ENCODE peak calls at places on chromosomes 12 and 14, in four cellular contexts. B is esophagus muscularis mucosa; T is PC-3; W is CD4-positive, alpha-beta T cell. D is an unnamed sample.

GRCh38 chr12:110983811-110984210 is 63.4 kb upstream of the MYL2 start:
- DNase-seq in B (no peak), T (no peak), W (no peak), D (no peak)

GRCh38 chr12:67208326-67209067 is 60.7 kb upstream of the CAND1 start:
- DNase-seq in B (no peak), T (no peak), W (no peak), D (no peak)

GRCh38 chr12:124075836-124076235 is 102.8 kb downstream of the ZNF664 start:
- DNase-seq in B (no peak), T (no peak), W (no peak), D (no peak)

GRCh38 chr14:73289729-73290128 is 52.4 kb downstream of the PAPLN start:
- DNase-seq in B (no peak), T (no peak), W (no peak), D (no peak)

GRCh38 chr12:15474766-15475165 is 152.5 kb downstream of the PTPRO start:
- DNase-seq in B (no peak), T (no peak), W (no peak), D (no peak)

GRCh38 chr12:32501835-32502333 is 102.5 kb downstream of the FGD4 start:
- DNase-seq in B (no peak), T (no peak), W (no peak), D (no peak)

GRCh38 chr12:122022393-122023338 is 982 bp downstream of the BCL7A start:
- DNase-seq in B (no peak), T (peak; percentile 44), W (peak; percentile 20), D (no peak)

GRCh38 chr12:124460771-124461170 is 106.6 kb downstream of the NCOR2 start:
- DNase-seq in B (no peak), T (no peak), W (no peak), D (no peak)

GRCh38 chr12:96195845-96196451 is 1.8 kb downstream of the ELK3 start:
- DNase-seq in B (no peak), T (peak; percentile 65), W (peak; percentile 31), D (no peak)

GRCh38 chr12:87815738-87816137 is 213.5 kb downstream of the C12orf50 start:
- DNase-seq in B (no peak), T (no peak), W (no peak), D (no peak)
- H3K27ac ChIP-seq in B (no peak overlapping the region), T (no peak overlapping the region), W (no peak overlapping the region), D (no peak overlapping the region)

GRCh38 chr12:913919-914718 is 35.4 kb downstream of the RAD52 start:
- DNase-seq in B (no peak), T (peak; percentile 96), W (no peak), D (no peak)

GRCh38 chr12:909861-910260 is 39.6 kb downstream of the RAD52 start:
- DNase-seq in B (no peak), T (no peak), W (no peak), D (no peak)

GRCh38 chr12:912466-913235 is 36.8 kb downstream of the RAD52 start:
- DNase-seq in B (no peak), T (no peak), W (no peak), D (no peak)

GRCh38 chr12:910416-910815 is 39.1 kb downstream of the RAD52 start:
- DNase-seq in B (no peak), T (no peak), W (no peak), D (no peak)

GRCh38 chr12:911191-911826 is 38.2 kb downstream of the RAD52 start:
- DNase-seq in B (no peak), T (no peak), W (no peak), D (no peak)
- H3K27ac ChIP-seq in B (no peak overlapping the region), T (no peak overlapping the region), W (no peak overlapping the region), D (no peak overlapping the region)

GRCh38 chr12:91108196-91108595 is 3.1 kb downstream of the LUM start:
- DNase-seq in B (no peak), T (no peak), W (no peak), D (no peak)

GRCh38 chr12:91106283-91106682 is 5.0 kb downstream of the LUM start:
- DNase-seq in B (no peak), T (no peak), W (no peak), D (no peak)

GRCh38 chr12:91109148-91109564 is 2.1 kb downstream of the LUM start:
- DNase-seq in B (no peak), T (peak; percentile 83), W (peak; percentile 3), D (peak; percentile 27)

GRCh38 chr12:91113621-91114020 is 2.3 kb upstream of the LUM start:
- DNase-seq in B (no peak), T (no peak), W (no peak), D (no peak)

DNA sequence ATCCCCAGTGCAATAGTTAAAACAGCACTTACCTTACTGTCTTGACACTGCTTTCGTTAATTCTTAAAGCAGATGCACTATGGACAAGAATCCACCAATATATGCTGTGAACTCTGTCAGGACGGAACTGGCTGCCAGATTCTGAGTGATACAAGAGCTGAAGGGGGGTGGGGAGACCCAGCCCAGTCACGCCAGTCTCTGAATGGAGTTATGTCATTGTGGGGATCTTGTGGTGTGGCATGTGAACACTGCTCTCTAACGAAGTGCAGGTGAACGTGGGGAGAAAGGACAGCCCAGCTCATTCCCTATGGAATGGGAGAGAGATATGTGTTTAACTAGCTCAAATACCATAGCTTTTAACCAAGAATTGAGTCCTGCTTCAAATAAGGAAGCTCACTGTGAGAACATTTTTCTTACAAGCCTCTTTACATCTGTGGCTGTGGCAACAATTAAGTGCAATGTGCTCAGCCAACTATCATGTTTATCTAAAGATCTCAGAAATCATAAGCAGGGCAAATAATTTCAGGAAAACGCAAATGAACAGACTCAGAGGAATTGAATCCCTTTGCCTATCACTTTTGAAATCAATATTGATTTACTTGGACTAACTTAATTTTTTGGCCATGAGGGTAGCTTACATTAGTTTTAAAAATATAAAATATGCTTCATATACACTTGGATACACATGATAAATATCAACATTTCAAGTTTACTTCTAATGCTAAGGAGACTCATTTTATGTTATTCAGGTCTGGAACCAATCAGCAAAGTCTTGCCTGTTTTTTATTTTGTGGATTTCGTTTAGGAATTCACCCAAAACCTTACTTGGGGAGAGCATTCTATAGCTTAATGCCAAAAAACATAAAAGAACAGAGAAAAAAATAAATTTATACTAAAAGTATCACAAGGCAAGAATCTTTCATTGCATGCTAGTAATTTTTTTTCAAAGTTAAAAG is at the start of gene LUM:
- DNase-seq in B (no peak), T (peak; percentile 27), W (no peak), D (no peak)
- H3K27ac ChIP-seq in B (peak within 1 kb of the TSS; percentile 23), T (no peak within 1 kb of the TSS), W (no peak within 1 kb of the TSS), D (peak within 1 kb of the TSS; percentile 44)

GRCh38 chr12:128833418-128833817 is 9.7 kb upstream of the SLC15A4 start:
- DNase-seq in B (no peak), T (no peak), W (no peak), D (no peak)

GRCh38 chr12:128830505-128830893 is 6.7 kb upstream of the SLC15A4 start:
- DNase-seq in B (no peak), T (no peak), W (no peak), D (no peak)

GRCh38 chr12:128825845-128826244 is 2.1 kb upstream of the SLC15A4 start:
- DNase-seq in B (no peak), T (no peak), W (no peak), D (no peak)

GRCh38 chr12:128827724-128828123 is 4.0 kb upstream of the SLC15A4 start:
- DNase-seq in B (no peak), T (no peak), W (no peak), D (no peak)

DNA sequence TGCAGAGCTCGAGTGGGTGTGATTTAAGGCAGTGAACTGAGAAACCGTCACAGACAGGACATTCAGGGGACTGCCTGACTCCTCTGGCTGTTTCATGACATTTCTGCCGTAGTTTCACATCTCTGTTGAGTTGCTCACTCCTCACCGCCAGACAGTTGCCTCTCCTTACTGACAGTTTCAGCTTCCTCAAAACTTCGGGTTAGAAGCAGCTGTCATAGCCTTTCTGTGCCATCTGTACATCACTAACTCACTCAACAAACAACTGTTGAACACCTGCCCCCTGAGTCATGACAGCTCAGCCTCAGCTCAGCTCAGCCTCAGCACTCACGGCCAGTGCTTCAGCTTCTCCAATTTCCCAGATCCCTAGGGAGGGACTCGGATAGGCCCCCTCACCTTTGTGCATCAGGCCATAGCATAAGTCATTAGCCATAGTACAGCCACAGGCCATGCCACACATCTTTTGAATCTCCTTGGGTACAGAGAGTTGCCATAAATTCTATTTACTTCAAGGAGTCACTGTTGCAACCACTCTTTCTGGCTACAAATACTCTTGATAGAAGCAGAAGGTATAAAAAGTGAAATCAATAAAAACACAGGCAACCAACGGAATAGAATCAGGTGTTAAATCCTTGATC is 6.2 kb upstream of the SLC15A4 start:
- DNase-seq in B (no peak), T (peak; percentile 66), W (no peak), D (no peak)
- H3K27ac ChIP-seq in B (no peak overlapping the region), T (no peak overlapping the region), W (no peak overlapping the region), D (no peak overlapping the region)

DNA sequence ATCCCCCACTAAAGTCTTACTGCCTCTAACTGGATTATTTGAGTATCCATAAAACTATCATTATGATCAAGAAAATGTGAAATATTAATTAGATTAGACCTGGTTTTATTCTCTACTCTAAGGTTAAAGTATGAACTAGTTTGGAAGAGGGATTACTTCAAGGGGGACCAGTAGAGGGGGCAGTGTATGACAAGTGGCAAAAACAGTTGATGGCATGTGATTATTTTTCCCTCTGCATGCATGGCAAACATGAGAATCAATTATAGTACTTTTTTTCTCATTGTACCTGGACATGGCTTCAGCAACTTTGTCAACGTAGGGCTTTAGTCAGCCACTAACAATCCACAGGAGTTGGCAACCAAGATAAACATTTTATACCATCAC is 145.0 kb upstream of the SLC38A2 start:
- DNase-seq in B (no peak), T (no peak), W (no peak), D (no peak)
- H3K27ac ChIP-seq in B (no peak overlapping the region), T (no peak overlapping the region), W (no peak overlapping the region), D (no peak overlapping the region)

D was measured in prostate gland.